ENCODE peak calls at places on chromosomes 3 and 15, in six cellular contexts. J is A549, O is IMR-90, Q is fibroblast of pulmonary artery, X is brain microvascular endothelial cell, M is adrenal gland. B is an unnamed sample.

GRCh38 chr15:28929200-28929599 is 43.4 kb downstream of the APBA2 start:
- DNase-seq in M (no peak), X (no peak), O (no peak), Q (no peak), J (no peak), B (peak; percentile 50)

GRCh38 chr3:149813367-149814281 is 609 bp downstream of the RNF13 start:
- DNase-seq in X (peak; percentile 42), Q (peak; percentile 53), O (peak; percentile 47), J (peak; percentile 17), M (peak; percentile 58), B (no peak)

GRCh38 chr15:53869044-53869805 is 109.0 kb upstream of the UNC13C start:
- DNase-seq in J (peak; percentile 61), X (no peak), O (no peak), Q (no peak), M (no peak), B (no peak)

GRCh38 chr3:46895204-46895660 is 17.7 kb downstream of the PTH1R start:
- DNase-seq in J (peak; percentile 53), O (peak; percentile 34), X (peak; percentile 39), M (peak; percentile 87), Q (peak; percentile 60), B (peak; percentile 54)

GRCh38 chr15:58275785-58276184 is 137.6 kb downstream of the AQP9 start:
- DNase-seq in O (no peak), M (no peak), Q (no peak), J (no peak), X (no peak), B (no peak)

GRCh38 chr15:39746176-39746575 is 36.5 kb downstream of the FSIP1 start:
- DNase-seq in Q (peak; percentile 57), M (no peak), O (peak; percentile 23), J (no peak), X (no peak), B (no peak)

GRCh38 chr3:59695858-59696257 is 646.0 kb upstream of the CFAP20DC start:
- DNase-seq in Q (no peak), M (no peak), O (no peak), J (no peak), X (no peak), B (no peak)

GRCh38 chr3:99952306-99952705 is 134.6 kb downstream of the CMSS1 start:
- DNase-seq in J (no peak), M (no peak), O (peak; percentile 86), Q (peak; percentile 39), X (peak; percentile 60), B (no peak)

DNA sequence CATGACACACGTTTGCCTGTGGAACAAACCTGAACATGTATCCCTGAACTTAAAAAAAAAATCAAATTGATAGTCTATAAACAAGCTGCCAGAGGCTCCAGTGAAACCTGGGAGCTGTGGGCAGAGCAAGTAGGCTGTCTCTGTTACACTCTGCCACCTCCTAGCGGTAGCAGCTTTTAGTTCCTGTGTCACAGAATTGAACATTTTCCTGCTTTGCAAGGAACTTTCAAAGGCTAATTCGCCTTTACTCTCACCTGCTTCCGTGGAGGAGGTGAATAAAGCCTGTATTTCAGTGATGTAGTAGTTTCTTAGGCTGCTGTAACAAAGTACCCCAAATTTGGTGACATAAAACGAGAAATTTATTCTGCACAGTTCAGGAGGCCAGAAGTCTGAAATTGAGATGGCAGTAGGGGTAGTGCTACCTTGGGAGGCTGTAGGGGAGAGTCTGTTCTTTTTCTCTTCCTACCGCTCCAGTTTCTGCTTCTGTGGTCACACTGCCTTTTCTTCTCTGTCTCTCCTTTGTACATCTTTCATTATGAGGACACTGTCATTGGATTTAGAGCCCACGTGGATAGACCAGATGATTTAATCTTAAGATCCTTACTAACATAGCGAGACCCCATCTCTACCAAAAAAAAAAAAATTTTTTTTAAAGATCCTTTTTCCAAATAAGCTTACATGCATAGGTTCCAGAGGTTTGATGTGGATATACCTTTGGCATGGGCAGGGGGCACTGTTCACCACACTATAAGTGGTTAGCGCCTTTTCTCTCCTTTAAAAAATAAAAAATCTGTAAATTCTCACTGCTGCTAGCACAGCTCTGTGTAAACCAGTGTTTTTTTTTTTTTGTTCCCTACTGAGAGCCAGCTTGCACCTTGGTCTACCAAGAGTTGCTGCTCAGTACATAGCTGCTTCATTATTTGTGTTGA is 25.3 kb downstream of the FBXO22 start:
- DNase-seq in J (peak; percentile 75), O (peak; percentile 35), Q (peak; percentile 56), M (peak; percentile 64), X (peak; percentile 15), B (no peak)
- TF ChIP-seq CTCF in J (peak; percentile 64), O (peak; percentile 49), Q (peak; percentile 56), M (no peak), X (peak; percentile 70), B (peak; percentile 47)

GRCh38 chr3:141050913-141051632 is at the start of gene SPSB4:
- DNase-seq in O (peak; percentile 27), Q (peak; percentile 15), J (peak; percentile 47), M (peak; percentile 75), X (peak; percentile 28), B (peak; percentile 76)
- TF ChIP-seq CTCF in O (peak; percentile 9), Q (no peak), J (no peak), M (peak; percentile 14), X (peak; percentile 15), B (peak; percentile 8)

DNA sequence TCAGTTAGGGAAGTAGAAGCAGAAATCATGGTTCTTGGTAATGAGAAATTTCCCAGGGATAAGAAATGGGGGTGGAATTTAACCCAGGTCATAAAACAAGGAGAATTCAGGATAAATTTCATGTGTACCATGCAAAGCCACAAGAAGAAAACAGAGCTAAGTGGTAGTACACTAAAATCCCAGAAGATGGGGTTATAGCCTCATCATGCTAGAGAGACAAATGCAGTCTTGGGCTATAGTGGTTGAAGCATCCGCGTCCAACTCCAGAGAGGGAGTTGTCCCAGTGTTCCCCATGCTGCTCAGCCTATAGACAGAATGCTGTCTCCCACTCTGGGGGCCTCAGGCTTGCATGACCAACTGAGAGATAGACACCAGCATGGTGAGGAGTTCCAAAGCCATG is 36.2 kb upstream of the CLRN1 start:
- DNase-seq in M (no peak), Q (peak; percentile 82), O (peak; percentile 66), J (peak; percentile 33), X (peak; percentile 53), B (no peak)
- TF ChIP-seq CTCF in M (peak; percentile 10), Q (peak; percentile 64), O (peak; percentile 65), J (peak; percentile 15), X (peak; percentile 66), B (peak; percentile 12)

GRCh38 chr3:9976736-9977709 is 9.6 kb downstream of the EMC3 start:
- DNase-seq in M (peak; percentile 94), J (peak; percentile 93), X (peak; percentile 93), O (peak; percentile 98), Q (peak; percentile 98), B (no peak)
- TF ChIP-seq CTCF in M (no peak), J (no peak), X (no peak), O (no peak), Q (no peak), B (no peak)

DNA sequence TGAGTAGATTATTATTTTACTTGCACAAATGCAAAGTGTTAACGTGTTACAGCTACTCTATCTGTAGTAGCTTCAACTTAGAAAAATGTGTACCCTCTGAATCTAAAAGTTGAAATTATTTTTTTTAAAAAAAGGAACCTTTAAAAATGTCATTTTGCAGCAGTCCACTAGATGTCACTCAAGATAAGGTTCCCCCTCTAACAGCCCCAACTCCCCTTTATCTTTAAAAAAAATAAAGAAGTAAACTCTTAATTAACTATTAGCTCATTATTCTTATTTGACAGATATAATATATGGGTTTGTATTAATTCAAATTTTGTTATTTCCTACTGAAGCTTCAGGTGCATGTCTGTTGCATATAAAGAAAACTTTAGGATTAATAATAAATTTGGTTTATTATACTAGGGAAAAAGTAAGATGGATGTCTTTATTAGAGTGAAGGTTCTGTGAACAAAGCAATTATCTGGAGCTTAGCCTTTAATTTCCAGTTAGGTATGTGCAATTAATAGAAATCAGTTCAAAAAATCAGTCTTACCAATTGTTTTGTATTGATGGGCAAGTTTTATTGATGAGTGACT is 288.5 kb downstream of the VGLL3 start:
- DNase-seq in J (no peak), O (peak; percentile 1), X (no peak), Q (peak; percentile 6), M (no peak), B (no peak)
- TF ChIP-seq CTCF in J (peak; percentile 55), O (peak; percentile 58), X (peak; percentile 60), Q (peak; percentile 49), M (no peak), B (peak; percentile 47)

B was measured in D721Med.